ENCODE peak calls at places on chromosome 1, in five cellular contexts. H is naive thymus-derived CD8-positive, alpha-beta T cell; A is GM06990; P is activated CD4-positive, CD25-positive, alpha-beta regulatory T cell treated with anti-CD3 and anti-CD28 coated beads, Interleukin-2, amount 50 U/mL, for 72 hours; W is HEK293T. N is an unnamed sample.

GRCh38 chr1:54798769-54799641 is 2.1 kb downstream of the TTC22 start:
- DNase-seq in W (no peak), P (no peak), A (peak; percentile 73), H (no peak), N (no peak)

GRCh38 chr1:88549536-88549935 is 134.5 kb upstream of the PKN2 start:
- DNase-seq in P (no peak), W (no peak), H (no peak), A (no peak), N (no peak)

GRCh38 chr1:204094262-204095247 is 21.6 kb downstream of the SOX13 start:
- DNase-seq in P (no peak), A (no peak), H (no peak), W (no peak), N (no peak)

GRCh38 chr1:193260925-193261324 is 74.5 kb upstream of the B3GALT2 start:
- DNase-seq in H (no peak), P (no peak), W (no peak), A (no peak), N (no peak)

GRCh38 chr1:215475719-215476525 is 91.2 kb upstream of the KCTD3 start:
- DNase-seq in W (no peak), P (no peak), H (no peak), A (no peak), N (no peak)

GRCh38 chr1:24216730-24217129 is 29.6 kb upstream of the IFNLR1 start:
- DNase-seq in H (no peak), P (no peak), W (no peak), A (no peak), N (no peak)

GRCh38 chr1:87620807-87621206 is 292.1 kb downstream of the LMO4 start:
- DNase-seq in H (no peak), A (no peak), P (no peak), W (no peak), N (no peak)

GRCh38 chr1:232428781-232429530 is 201.0 kb downstream of the SIPA1L2 start:
- DNase-seq in H (no peak), W (no peak), P (no peak), A (no peak), N (no peak)

GRCh38 chr1:217363319-217363718 is 267.6 kb downstream of the GPATCH2 start:
- DNase-seq in H (no peak), W (no peak), A (no peak), P (no peak), N (no peak)

GRCh38 chr1:63545780-63546179 is 22.5 kb downstream of the EFCAB7 start:
- DNase-seq in P (no peak), A (no peak), W (no peak), H (no peak), N (no peak)

N was measured in SK-MEL-5.